ENCODE peak calls at places on chromosomes 7 and 10, in five cellular contexts. One of them, this sample, is unnamed.
A peak's percentile ranks its signal among the peaks of the same experiment; 100 is the strongest.

GRCh38 chr7:96297873-96298272 is 24.0 kb downstream of the SLC25A13 start:
- DNase-seq in nucleus accumbens: no peak
- DNase-seq in effector memory CD4-positive, alpha-beta T cell: no peak
- DNase-seq in Kasumi-1: no peak
- DNase-seq in activated T-cell treated with anti-CD3 and anti-CD28 coated beads, Interleukin-2, amount 50 U/mL, for 4 hours: no peak
- DNase-seq in this sample: no peak

GRCh38 chr10:89805599-89806013 is 104.2 kb downstream of the KIF20B start:
- DNase-seq in effector memory CD4-positive, alpha-beta T cell: no peak
- DNase-seq in Kasumi-1: no peak
- DNase-seq in nucleus accumbens: no peak
- DNase-seq in activated T-cell treated with anti-CD3 and anti-CD28 coated beads, Interleukin-2, amount 50 U/mL, for 4 hours: no peak
- DNase-seq in this sample: no peak

GRCh38 chr10:104123397-104123796 is 1.4 kb downstream of the SFR1 start:
- DNase-seq in activated T-cell treated with anti-CD3 and anti-CD28 coated beads, Interleukin-2, amount 50 U/mL, for 4 hours: no peak
- DNase-seq in nucleus accumbens: no peak
- DNase-seq in Kasumi-1: peak; percentile 65
- DNase-seq in effector memory CD4-positive, alpha-beta T cell: no peak
- DNase-seq in this sample: no peak

GRCh38 chr7:54839538-54840213 is 80.7 kb upstream of the SEC61G start:
- DNase-seq in Kasumi-1: peak; percentile 14
- DNase-seq in activated T-cell treated with anti-CD3 and anti-CD28 coated beads, Interleukin-2, amount 50 U/mL, for 4 hours: no peak
- DNase-seq in nucleus accumbens: no peak
- DNase-seq in effector memory CD4-positive, alpha-beta T cell: no peak
- DNase-seq in this sample: no peak

GRCh38 chr7:120979765-120980499 is 8.6 kb upstream of the CPED1 start:
- DNase-seq in Kasumi-1: no peak
- DNase-seq in activated T-cell treated with anti-CD3 and anti-CD28 coated beads, Interleukin-2, amount 50 U/mL, for 4 hours: no peak
- DNase-seq in nucleus accumbens: no peak
- DNase-seq in effector memory CD4-positive, alpha-beta T cell: no peak
- DNase-seq in this sample: no peak

GRCh38 chr10:114623661-114624294 is 34.3 kb downstream of the ABLIM1 start:
- DNase-seq in nucleus accumbens: no peak
- DNase-seq in activated T-cell treated with anti-CD3 and anti-CD28 coated beads, Interleukin-2, amount 50 U/mL, for 4 hours: no peak
- DNase-seq in effector memory CD4-positive, alpha-beta T cell: no peak
- DNase-seq in Kasumi-1: no peak
- DNase-seq in this sample: no peak

GRCh38 chr7:23811540-23811939 is 101.5 kb downstream of the STK31 start:
- DNase-seq in activated T-cell treated with anti-CD3 and anti-CD28 coated beads, Interleukin-2, amount 50 U/mL, for 4 hours: no peak
- DNase-seq in effector memory CD4-positive, alpha-beta T cell: no peak
- DNase-seq in Kasumi-1: peak; percentile 14
- DNase-seq in nucleus accumbens: no peak
- DNase-seq in this sample: no peak

GRCh38 chr10:48509974-48510692 is 94.7 kb downstream of the ARHGAP22 start:
- DNase-seq in activated T-cell treated with anti-CD3 and anti-CD28 coated beads, Interleukin-2, amount 50 U/mL, for 4 hours: no peak
- DNase-seq in Kasumi-1: peak; percentile 32
- DNase-seq in nucleus accumbens: no peak
- DNase-seq in effector memory CD4-positive, alpha-beta T cell: no peak
- DNase-seq in this sample: no peak

GRCh38 chr10:60877777-60878120 is 66.2 kb downstream of the RHOBTB1 start:
- DNase-seq in activated T-cell treated with anti-CD3 and anti-CD28 coated beads, Interleukin-2, amount 50 U/mL, for 4 hours: no peak
- DNase-seq in nucleus accumbens: no peak
- DNase-seq in Kasumi-1: no peak
- DNase-seq in effector memory CD4-positive, alpha-beta T cell: no peak
- DNase-seq in this sample: no peak

GRCh38 chr10:12589271-12589670 is 239.9 kb downstream of the CAMK1D start:
- DNase-seq in activated T-cell treated with anti-CD3 and anti-CD28 coated beads, Interleukin-2, amount 50 U/mL, for 4 hours: no peak
- DNase-seq in Kasumi-1: no peak
- DNase-seq in nucleus accumbens: no peak
- DNase-seq in effector memory CD4-positive, alpha-beta T cell: no peak
- DNase-seq in this sample: no peak

GRCh38 chr10:43839973-43840372 is 191.3 kb upstream of the ZNF32 start:
- DNase-seq in nucleus accumbens: no peak
- DNase-seq in effector memory CD4-positive, alpha-beta T cell: no peak
- DNase-seq in activated T-cell treated with anti-CD3 and anti-CD28 coated beads, Interleukin-2, amount 50 U/mL, for 4 hours: no peak
- DNase-seq in Kasumi-1: no peak
- DNase-seq in this sample: no peak

GRCh38 chr7:73526892-73527821 is 5.1 kb upstream of the BAZ1B start:
- DNase-seq in activated T-cell treated with anti-CD3 and anti-CD28 coated beads, Interleukin-2, amount 50 U/mL, for 4 hours: no peak
- DNase-seq in effector memory CD4-positive, alpha-beta T cell: no peak
- DNase-seq in Kasumi-1: peak; percentile 56
- DNase-seq in nucleus accumbens: no peak
- DNase-seq in this sample: no peak

GRCh38 chr10:60572511-60573194 is 183.0 kb upstream of the ANK3 start:
- DNase-seq in activated T-cell treated with anti-CD3 and anti-CD28 coated beads, Interleukin-2, amount 50 U/mL, for 4 hours: peak; percentile 11
- DNase-seq in Kasumi-1: no peak
- DNase-seq in nucleus accumbens: no peak
- DNase-seq in effector memory CD4-positive, alpha-beta T cell: no peak
- DNase-seq in this sample: peak; percentile 9

GRCh38 chr7:11492307-11492706 is 339.7 kb downstream of the THSD7A start:
- DNase-seq in activated T-cell treated with anti-CD3 and anti-CD28 coated beads, Interleukin-2, amount 50 U/mL, for 4 hours: no peak
- DNase-seq in Kasumi-1: peak; percentile 1
- DNase-seq in nucleus accumbens: no peak
- DNase-seq in effector memory CD4-positive, alpha-beta T cell: no peak
- DNase-seq in this sample: no peak

GRCh38 chr7:138304071-138304320 is 156.1 kb upstream of the TRIM24 start:
- DNase-seq in activated T-cell treated with anti-CD3 and anti-CD28 coated beads, Interleukin-2, amount 50 U/mL, for 4 hours: no peak
- DNase-seq in nucleus accumbens: no peak
- DNase-seq in effector memory CD4-positive, alpha-beta T cell: no peak
- DNase-seq in Kasumi-1: no peak
- DNase-seq in this sample: no peak

GRCh38 chr7:151689196-151689971 is 169.7 kb upstream of the RHEB start:
- DNase-seq in Kasumi-1: no peak
- DNase-seq in effector memory CD4-positive, alpha-beta T cell: no peak
- DNase-seq in activated T-cell treated with anti-CD3 and anti-CD28 coated beads, Interleukin-2, amount 50 U/mL, for 4 hours: no peak
- DNase-seq in nucleus accumbens: no peak
- DNase-seq in this sample: peak; percentile 48

GRCh38 chr10:110010076-110011069 is 2.6 kb downstream of the ADD3 start:
- DNase-seq in activated T-cell treated with anti-CD3 and anti-CD28 coated beads, Interleukin-2, amount 50 U/mL, for 4 hours: peak; percentile 32
- DNase-seq in nucleus accumbens: no peak
- DNase-seq in effector memory CD4-positive, alpha-beta T cell: peak; percentile 38
- DNase-seq in Kasumi-1: peak; percentile 28
- DNase-seq in this sample: no peak

This sample was measured in hypothalamus.